ENCODE peak calls at places on chromosome 15, in seven cellular contexts. X is stimulated activated CD4-positive, alpha-beta T cell treated with anti-CD3 and anti-CD28 coated beads, TNF-alpha, amount 100 ng/mL, for 1 hour; Z is epithelial cell of esophagus; U is esophagus squamous epithelium; K is lower lobe of right lung; Y is A172; B is activated gamma-delta T cell treated with anti-CD3 and anti-CD28 coated beads, Interleukin-2, amount 50 U/mL, for 16 hours. P is an unnamed sample.
A peak's percentile ranks its signal among the peaks of the same experiment; 100 is the strongest.

GRCh38 chr15:58934114-58934447 is 602 bp upstream of the SLTM start:
- DNase-seq in X (no peak), Z (no peak), U (no peak), K (no peak), Y (no peak), B (no peak), P (no peak)

GRCh38 chr15:68599153-68599545 is 20.4 kb downstream of the CORO2B start:
- DNase-seq in X (no peak), Z (no peak), U (no peak), K (no peak), Y (no peak), B (no peak), P (no peak)

GRCh38 chr15:34732430-34732829 is 22.4 kb downstream of the GJD2 start:
- DNase-seq in X (no peak), Z (peak; percentile 69), U (no peak), K (no peak), Y (no peak), B (no peak), P (no peak)

GRCh38 chr15:85691350-85692240 is 103.1 kb downstream of the KLHL25 start:
- DNase-seq in X (no peak), Z (no peak), U (no peak), K (no peak), Y (no peak), B (no peak), P (no peak)

GRCh38 chr15:100713163-100713867 is 110.9 kb downstream of the ASB7 start:
- DNase-seq in X (no peak), Z (peak; percentile 100), U (no peak), K (no peak), Y (peak; percentile 94), B (no peak), P (no peak)

GRCh38 chr15:66233487-66234415 is 19.8 kb downstream of the MEGF11 start:
- DNase-seq in X (no peak), Z (peak; percentile 29), U (no peak), K (no peak), Y (peak; percentile 55), B (no peak), P (no peak)

GRCh38 chr15:75705854-75706681 is 6.6 kb downstream of the CSPG4 start:
- DNase-seq in X (no peak), Z (no peak), U (no peak), K (no peak), Y (no peak), B (no peak), P (no peak)

GRCh38 chr15:74958320-74958907 is 1.8 kb upstream of the RPP25 start:
- DNase-seq in X (no peak), Z (peak; percentile 34), U (no peak), K (peak; percentile 81), Y (no peak), B (no peak), P (no peak)

GRCh38 chr15:83698294-83698693 is 44.4 kb downstream of the ADAMTSL3 start:
- DNase-seq in X (no peak), Z (peak; percentile 59), U (no peak), K (no peak), Y (peak; percentile 63), B (no peak), P (no peak)

GRCh38 chr15:70376031-70376928 is 278.6 kb upstream of the TLE3 start:
- DNase-seq in X (no peak), Z (no peak), U (no peak), K (no peak), Y (no peak), B (no peak), P (no peak)

GRCh38 chr15:34616613-34617012 is 33.2 kb upstream of the GOLGA8B start:
- DNase-seq in X (no peak), Z (peak; percentile 75), U (no peak), K (no peak), Y (peak; percentile 54), B (no peak), P (no peak)

GRCh38 chr15:72958634-72959033 is 93.6 kb upstream of the NEO1 start:
- DNase-seq in X (no peak), Z (no peak), U (no peak), K (no peak), Y (no peak), B (no peak), P (no peak)

GRCh38 chr15:67127925-67128324 is 62.5 kb downstream of the SMAD3 start:
- DNase-seq in X (no peak), Z (peak; percentile 97), U (no peak), K (no peak), Y (peak; percentile 95), B (no peak), P (no peak)

GRCh38 chr15:58604455-58604923 is 145.0 kb downstream of the ADAM10 start:
- DNase-seq in X (no peak), Z (peak; percentile 68), U (no peak), K (no peak), Y (no peak), B (no peak), P (no peak)

GRCh38 chr15:39028069-39028468 is 463.5 kb upstream of the RASGRP1 start:
- DNase-seq in X (no peak), Z (peak; percentile 69), U (no peak), K (no peak), Y (peak; percentile 53), B (no peak), P (no peak)

GRCh38 chr15:70023064-70023768 is 74.5 kb downstream of the TLE3 start:
- DNase-seq in X (peak; percentile 18), Z (peak; percentile 91), U (no peak), K (peak; percentile 25), Y (peak; percentile 85), B (peak; percentile 35), P (peak; percentile 72)

GRCh38 chr15:71332605-71333004 is 217.3 kb downstream of the THSD4 start:
- DNase-seq in X (no peak), Z (no peak), U (no peak), K (no peak), Y (no peak), B (no peak), P (no peak)

GRCh38 chr15:73319460-73320245 is 49.1 kb downstream of the HCN4 start:
- DNase-seq in X (no peak), Z (no peak), U (no peak), K (no peak), Y (no peak), B (no peak), P (no peak)

GRCh38 chr15:79640206-79640605 is 208.1 kb downstream of the MINAR1 start:
- DNase-seq in X (no peak), Z (peak; percentile 44), U (no peak), K (no peak), Y (peak; percentile 96), B (no peak), P (no peak)

GRCh38 chr15:79007066-79007465 is 62.2 kb upstream of the CTSH start:
- DNase-seq in X (no peak), Z (peak; percentile 47), U (no peak), K (peak; percentile 72), Y (peak; percentile 48), B (no peak), P (no peak)

GRCh38 chr15:84818221-84819131 is 1.3 kb downstream of the ALPK3 start:
- DNase-seq in X (no peak), Z (peak; percentile 27), U (no peak), K (no peak), Y (no peak), B (no peak), P (no peak)

GRCh38 chr15:43440721-43441281 is 52.2 kb downstream of the TP53BP1 start:
- DNase-seq in X (no peak), Z (peak; percentile 98), U (no peak), K (no peak), Y (peak; percentile 95), B (no peak), P (peak; percentile 42)

GRCh38 chr15:62719316-62719715 is 323.2 kb upstream of the TPM1 start:
- DNase-seq in X (no peak), Z (peak; percentile 8), U (no peak), K (no peak), Y (no peak), B (no peak), P (no peak)

GRCh38 chr15:61141497-61142125 is 87.5 kb downstream of the RORA start:
- DNase-seq in X (no peak), Z (no peak), U (no peak), K (no peak), Y (no peak), B (no peak), P (no peak)

GRCh38 chr15:31228980-31229826 is 97.4 kb upstream of the KLF13 start:
- DNase-seq in X (no peak), Z (peak; percentile 18), U (no peak), K (peak; percentile 74), Y (no peak), B (no peak), P (peak; percentile 82)

GRCh38 chr15:50925281-50925680 is 16.8 kb downstream of the AP4E1 start:
- DNase-seq in X (no peak), Z (no peak), U (no peak), K (no peak), Y (no peak), B (no peak), P (no peak)

GRCh38 chr15:25332306-25332705 is 106.5 kb downstream of the UBE3A start:
- DNase-seq in X (no peak), Z (no peak), U (no peak), K (no peak), Y (no peak), B (no peak), P (no peak)

GRCh38 chr15:60326824-60327654 is 70.7 kb downstream of the ANXA2 start:
- DNase-seq in X (no peak), Z (peak; percentile 63), U (no peak), K (no peak), Y (peak; percentile 38), B (no peak), P (peak; percentile 29)

GRCh38 chr15:57550640-57551039 is 41.1 kb upstream of the MYZAP start:
- DNase-seq in X (no peak), Z (peak; percentile 30), U (no peak), K (peak; percentile 85), Y (peak; percentile 42), B (no peak), P (no peak)

GRCh38 chr15:58313810-58314592 is 117.8 kb upstream of the LIPC start:
- DNase-seq in X (no peak), Z (no peak), U (no peak), K (no peak), Y (no peak), B (no peak), P (no peak)

GRCh38 chr15:63945838-63946298 is 100.4 kb downstream of the DAPK2 start:
- DNase-seq in X (no peak), Z (peak; percentile 90), U (no peak), K (peak; percentile 87), Y (no peak), B (no peak), P (no peak)

GRCh38 chr15:99431661-99432091 is 134.1 kb upstream of the MEF2A start:
- DNase-seq in X (no peak), Z (no peak), U (no peak), K (peak; percentile 37), Y (no peak), B (no peak), P (no peak)

GRCh38 chr15:77985031-77985930 is 92.2 kb downstream of the TBC1D2B start:
- DNase-seq in X (no peak), Z (no peak), U (no peak), K (peak; percentile 24), Y (no peak), B (no peak), P (no peak)

GRCh38 chr15:48645558-48646330 is at the start of gene FBN1:
- DNase-seq in X (no peak), Z (peak; percentile 36), U (peak; percentile 1), K (peak; percentile 46), Y (peak; percentile 90), B (no peak), P (peak; percentile 80)

GRCh38 chr15:42413914-42414313 is 54.6 kb downstream of the CAPN3 start:
- DNase-seq in X (no peak), Z (no peak), U (no peak), K (no peak), Y (peak; percentile 31), B (no peak), P (no peak)

GRCh38 chr15:101207867-101208288 is 44.0 kb downstream of the CHSY1 start:
- DNase-seq in X (no peak), Z (peak; percentile 93), U (no peak), K (no peak), Y (no peak), B (no peak), P (no peak)

GRCh38 chr15:64122936-64123351 is 27.2 kb downstream of the SNX1 start:
- DNase-seq in X (no peak), Z (no peak), U (no peak), K (no peak), Y (no peak), B (no peak), P (no peak)

GRCh38 chr15:61992518-61992917 is 67.7 kb downstream of the VPS13C start:
- DNase-seq in X (no peak), Z (no peak), U (no peak), K (no peak), Y (no peak), B (no peak), P (no peak)